ENCODE peak calls at places on chromosomes 6 and 20, in four cellular contexts. P is HepG2, R is HCT116, I is K562. N is an unnamed sample.

GRCh38 chr6:134379086-134379485 is 61.2 kb upstream of the SGK1 start:
- DNase-seq in P (no peak), I (no peak), R (peak; percentile 73), N (no peak)

GRCh38 chr6:116450769-116451740 is 10.1 kb upstream of the CALHM6 start:
- DNase-seq in P (no peak), R (no peak), I (no peak), N (no peak)

GRCh38 chr20:59040682-59041081 is 1.9 kb downstream of the PRELID3B start:
- DNase-seq in R (no peak), P (no peak), I (no peak), N (no peak)

GRCh38 chr20:10747019-10747418 is 73.2 kb upstream of the JAG1 start:
- DNase-seq in I (no peak), R (no peak), P (no peak), N (no peak)

GRCh38 chr20:2118783-2119182 is 17.2 kb downstream of the STK35 start:
- DNase-seq in I (no peak), P (no peak), R (no peak), N (no peak)

GRCh38 chr20:2751868-2752630 is 48.4 kb downstream of the CPXM1 start:
- DNase-seq in P (no peak), R (no peak), I (peak; percentile 81), N (no peak)

GRCh38 chr20:8812818-8813217 is 256.1 kb upstream of the PLCB4 start:
- DNase-seq in I (no peak), R (no peak), P (no peak), N (no peak)

GRCh38 chr20:35615667-35616464 is at the start of gene SPAG4:
- DNase-seq in R (no peak), P (no peak), I (peak; percentile 100), N (peak; percentile 58)

GRCh38 chr6:73704260-73704659 is 8.3 kb downstream of the CD109 start:
- DNase-seq in I (no peak), R (peak; percentile 93), P (peak; percentile 77), N (peak; percentile 87)

GRCh38 chr6:54920628-54921027 is 74.1 kb downstream of the FAM83B start:
- DNase-seq in I (no peak), R (no peak), P (no peak), N (no peak)

GRCh38 chr20:33875055-33875454 is 63.9 kb downstream of the CHMP4B start:
- DNase-seq in I (no peak), R (no peak), P (no peak), N (no peak)

GRCh38 chr6:102766946-102767345 is 1373.4 kb downstream of the GRIK2 start:
- DNase-seq in I (no peak), R (no peak), P (no peak), N (no peak)

GRCh38 chr6:4550227-4550597 is 226.0 kb upstream of the CDYL start:
- DNase-seq in R (no peak), I (peak; percentile 51), P (no peak), N (no peak)

GRCh38 chr6:71498643-71499042 is 210.0 kb downstream of the OGFRL1 start:
- DNase-seq in R (no peak), I (no peak), P (no peak), N (no peak)

GRCh38 chr20:10487354-10488115 is 52.4 kb downstream of the SLX4IP start:
- DNase-seq in R (no peak), P (no peak), I (no peak), N (no peak)

GRCh38 chr20:60970601-60971000 is 281.5 kb upstream of the CDH4 start:
- DNase-seq in I (no peak), P (no peak), R (no peak), N (no peak)

GRCh38 chr20:60974022-60974421 is 278.0 kb upstream of the CDH4 start:
- DNase-seq in R (no peak), P (no peak), I (no peak), N (no peak)

GRCh38 chr20:60977896-60978295 is 274.2 kb upstream of the CDH4 start:
- DNase-seq in P (no peak), R (no peak), I (no peak), N (no peak)

GRCh38 chr20:60976913-60977312 is 275.1 kb upstream of the CDH4 start:
- DNase-seq in I (no peak), P (no peak), R (no peak), N (no peak)

GRCh38 chr20:60976139-60976538 is 275.9 kb upstream of the CDH4 start:
- DNase-seq in I (no peak), P (no peak), R (no peak), N (no peak)
- TF ChIP-seq TCF7L2 in I (no peak), P (no peak), R (no peak), N (no peak)

GRCh38 chr6:169623975-169624374 is 77.9 kb downstream of the WDR27 start:
- DNase-seq in I (no peak), P (no peak), R (no peak), N (no peak)

GRCh38 chr6:169621311-169621710 is 80.5 kb downstream of the WDR27 start:
- DNase-seq in R (no peak), I (no peak), P (no peak), N (no peak)

GRCh38 chr6:169622618-169623017 is 79.2 kb downstream of the WDR27 start:
- DNase-seq in R (no peak), P (no peak), I (no peak), N (no peak)

GRCh38 chr6:169624785-169625184 is 77.0 kb downstream of the WDR27 start:
- DNase-seq in P (no peak), R (no peak), I (no peak), N (no peak)

DNA sequence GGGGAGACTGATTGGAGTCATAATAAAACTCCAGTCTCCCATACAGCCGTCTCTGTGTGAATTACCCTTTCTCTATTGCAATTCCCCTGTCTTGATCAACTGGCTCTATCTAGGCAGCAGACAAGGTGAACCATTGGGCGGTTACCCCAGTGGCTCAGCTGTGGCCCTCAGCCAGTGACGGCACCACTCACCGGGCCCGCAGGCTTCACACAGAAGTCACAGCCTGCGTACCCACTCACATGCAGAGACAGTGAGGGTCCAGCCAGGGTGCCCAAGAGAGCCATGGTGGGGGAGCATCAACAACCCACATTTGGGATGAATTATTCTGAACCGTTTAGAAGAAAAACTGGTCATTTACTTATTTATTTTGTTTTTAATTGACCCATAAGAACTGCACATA is 78.5 kb downstream of the WDR27 start:
- DNase-seq in R (no peak), P (no peak), I (no peak), N (no peak)
- H3K36me3 ChIP-seq in R (no peaks in the 10 kb centered on the region), P (peaks cover 19% of the 10 kb centered on the region), I (no peaks in the 10 kb centered on the region), N (no peaks in the 10 kb centered on the region)

DNA sequence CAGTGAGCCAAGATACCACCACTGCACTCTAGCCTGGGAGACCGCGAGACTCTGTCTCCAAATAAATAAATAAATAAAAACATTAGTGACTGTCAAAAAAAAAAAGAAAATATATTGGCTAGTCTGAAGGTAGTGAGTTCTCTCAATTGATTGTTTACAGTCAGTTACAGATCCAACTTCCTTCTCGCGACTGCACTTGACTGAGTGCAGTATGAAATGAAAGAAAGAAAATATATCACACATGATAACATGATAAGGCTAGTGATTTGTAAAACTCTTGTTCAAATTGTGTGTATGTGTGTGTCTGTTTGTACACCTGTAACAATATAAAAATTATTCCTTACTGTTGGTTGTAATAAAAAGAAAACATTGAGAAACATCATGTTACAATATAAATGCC is 7.9 kb downstream of the R3HDML start:
- DNase-seq in I (no peak), P (no peak), R (no peak), N (no peak)
- TF ChIP-seq TCF7L2 in I (no peak), P (no peak), R (no peak), N (no peak)

DNA sequence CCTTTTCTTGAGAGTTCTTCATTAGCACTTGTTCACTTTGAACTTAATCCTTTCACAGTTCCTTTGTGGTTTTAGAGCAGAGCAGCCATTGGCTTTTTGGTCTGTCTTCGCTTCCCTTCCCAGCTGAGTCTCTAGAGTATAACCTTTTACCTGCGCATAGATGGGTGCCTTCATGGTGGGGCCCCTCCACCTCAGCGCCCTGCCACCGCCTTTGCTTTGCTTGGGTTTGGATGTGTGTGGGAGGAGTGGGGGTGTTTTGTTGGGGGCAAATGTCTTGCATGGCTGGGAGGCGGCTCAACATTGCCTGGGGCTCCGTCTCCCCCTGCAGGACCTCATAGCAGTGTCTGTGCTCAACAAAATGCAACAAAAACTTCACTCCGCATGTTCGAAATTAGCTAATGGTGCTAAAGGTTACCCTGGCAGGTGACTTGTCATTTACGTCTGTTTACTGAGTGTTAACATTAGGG is 11.9 kb downstream of the PYGB start:
- DNase-seq in P (no peak), R (no peak), I (no peak), N (no peak)
- H3K36me3 ChIP-seq in P (peaks cover 7% of the 10 kb centered on the region), R (no peaks in the 10 kb centered on the region), I (peaks cover 6% of the 10 kb centered on the region), N (peaks cover 12% of the 10 kb centered on the region)

GRCh38 chr6:41901882-41902519 is 6.8 kb upstream of the USP49 start:
- DNase-seq in R (no peak), I (peak; percentile 47), P (no peak), N (no peak)
- TF ChIP-seq TCF7L2 in R (no peak), I (no peak), P (no peak), N (no peak)

N was measured in Panc1.